ENCODE peak calls at places on chromosomes 16 and 17, in eight cellular contexts. V is KBM-7; C is CD4-positive, alpha-beta T cell; P is body of pancreas; H is B cell; D is endodermal cell; N is ovary; F is hepatic stellate cell. T is an unnamed sample.

GRCh38 chr17:835263-835662 is 53.1 kb downstream of the MRM3 start:
- DNase-seq in V (peak; percentile 3), C (no peak), P (no peak), H (no peak), D (peak; percentile 76), N (no peak), F (peak; percentile 72), T (peak; percentile 96)

GRCh38 chr17:21033350-21033749 is 9.5 kb downstream of the USP22 start:
- DNase-seq in V (no peak), C (no peak), P (no peak), H (no peak), D (no peak), N (no peak), F (no peak), T (no peak)

GRCh38 chr17:13437966-13438779 is 163.6 kb downstream of the HS3ST3A1 start:
- DNase-seq in V (no peak), C (no peak), P (no peak), H (no peak), D (no peak), N (no peak), F (no peak), T (no peak)

GRCh38 chr16:6884002-6884401 is 448.6 kb upstream of the RBFOX1 start:
- DNase-seq in V (no peak), C (no peak), P (no peak), H (no peak), D (no peak), N (no peak), F (no peak), T (no peak)

GRCh38 chr17:51795401-51795800 is 363.1 kb downstream of the CA10 start:
- DNase-seq in V (no peak), C (no peak), P (no peak), H (no peak), D (no peak), N (no peak), F (no peak), T (no peak)

GRCh38 chr17:164536-165235 is 16.8 kb downstream of the DOC2B start:
- DNase-seq in V (peak; percentile 66), C (peak; percentile 31), P (peak; percentile 68), H (no peak), D (peak; percentile 90), N (peak; percentile 62), F (peak; percentile 67), T (no peak)

GRCh38 chr16:29804455-29805231 is 1.7 kb upstream of the MAZ start:
- DNase-seq in V (peak; percentile 34), C (no peak), P (peak; percentile 55), H (no peak), D (peak; percentile 71), N (peak; percentile 64), F (no peak), T (no peak)

GRCh38 chr17:81683208-81683583 is 401 bp downstream of the ARL16 start:
- DNase-seq in V (peak; percentile 31), C (no peak), P (peak; percentile 20), H (no peak), D (no peak), N (no peak), F (peak; percentile 48), T (no peak)

GRCh38 chr16:19071811-19072777 is 4.7 kb downstream of the COQ7 start:
- DNase-seq in V (peak; percentile 55), C (peak; percentile 48), P (peak; percentile 70), H (peak; percentile 48), D (peak; percentile 88), N (no peak), F (peak; percentile 44), T (no peak)

GRCh38 chr17:39963826-39964225 is 1.0 kb downstream of the GSDMA start:
- DNase-seq in V (no peak), C (no peak), P (no peak), H (no peak), D (no peak), N (no peak), F (no peak), T (no peak)

GRCh38 chr17:15952048-15952532 is 7.2 kb downstream of the ADORA2B start:
- DNase-seq in V (no peak), C (no peak), P (no peak), H (no peak), D (no peak), N (no peak), F (no peak), T (no peak)

GRCh38 chr16:4200781-4201137 is 41.1 kb downstream of the SRL start:
- DNase-seq in V (no peak), C (no peak), P (no peak), H (no peak), D (no peak), N (no peak), F (peak; percentile 59), T (no peak)

GRCh38 chr17:21375757-21376584 is at the start of gene KCNJ12:
- DNase-seq in V (no peak), C (no peak), P (no peak), H (no peak), D (peak; percentile 87), N (no peak), F (no peak), T (no peak)

GRCh38 chr17:8631554-8631877 is 991 bp upstream of the MYH10 start:
- DNase-seq in V (no peak), C (no peak), P (no peak), H (no peak), D (no peak), N (no peak), F (no peak), T (no peak)

GRCh38 chr16:69928856-69929400 is 22.2 kb upstream of the CLEC18A start:
- DNase-seq in V (no peak), C (no peak), P (no peak), H (no peak), D (no peak), N (no peak), F (no peak), T (no peak)

GRCh38 chr17:8922451-8922850 is 43.1 kb downstream of the PIK3R5 start:
- DNase-seq in V (peak; percentile 47), C (no peak), P (no peak), H (no peak), D (no peak), N (no peak), F (no peak), T (peak; percentile 67)

GRCh38 chr17:83124871-83125514 is 45.6 kb downstream of the METRNL start:
- DNase-seq in V (no peak), C (peak; percentile 14), P (no peak), H (no peak), D (peak; percentile 24), N (peak; percentile 5), F (no peak), T (no peak)

GRCh38 chr17:10598620-10599019 is 49.2 kb upstream of the MYH2 start:
- DNase-seq in V (no peak), C (no peak), P (no peak), H (no peak), D (no peak), N (no peak), F (no peak), T (no peak)

GRCh38 chr16:21233521-21234150 is at the start of gene ANKS4B:
- DNase-seq in V (no peak), C (no peak), P (peak; percentile 58), H (no peak), D (no peak), N (no peak), F (no peak), T (no peak)

GRCh38 chr17:79080349-79080748 is 5.7 kb downstream of the ENGASE start:
- DNase-seq in V (no peak), C (no peak), P (no peak), H (no peak), D (no peak), N (no peak), F (no peak), T (no peak)

GRCh38 chr17:80940171-80941123 is 51.2 kb upstream of the CHMP6 start:
- DNase-seq in V (no peak), C (no peak), P (peak; percentile 4), H (no peak), D (no peak), N (no peak), F (no peak), T (no peak)

GRCh38 chr16:56600398-56600999 is 7.9 kb upstream of the MT2A start:
- DNase-seq in V (peak; percentile 69), C (no peak), P (peak; percentile 61), H (peak; percentile 58), D (peak; percentile 73), N (no peak), F (peak; percentile 72), T (no peak)

GRCh38 chr17:71360301-71360700 is 760.5 kb upstream of the SOX9 start:
- DNase-seq in V (no peak), C (no peak), P (no peak), H (no peak), D (no peak), N (no peak), F (no peak), T (no peak)

GRCh38 chr16:89364603-89365002 is 125.8 kb downstream of the ANKRD11 start:
- DNase-seq in V (no peak), C (no peak), P (peak; percentile 74), H (no peak), D (no peak), N (no peak), F (no peak), T (no peak)

GRCh38 chr17:1108810-1109605 is 70.8 kb downstream of the ABR start:
- DNase-seq in V (peak; percentile 39), C (peak; percentile 53), P (peak; percentile 50), H (no peak), D (peak; percentile 83), N (peak; percentile 49), F (peak; percentile 66), T (no peak)

GRCh38 chr17:1227917-1228751 is 42.1 kb upstream of the BHLHA9 start:
- DNase-seq in V (peak; percentile 74), C (no peak), P (peak; percentile 29), H (peak; percentile 75), D (peak; percentile 77), N (peak; percentile 16), F (no peak), T (no peak)

GRCh38 chr16:25729188-25729587 is 37.4 kb downstream of the HS3ST4 start:
- DNase-seq in V (peak; percentile 15), C (no peak), P (no peak), H (no peak), D (no peak), N (no peak), F (no peak), T (no peak)

GRCh38 chr16:19213885-19214284 is 45.8 kb downstream of the SYT17 start:
- DNase-seq in V (no peak), C (no peak), P (no peak), H (no peak), D (peak; percentile 70), N (no peak), F (no peak), T (no peak)

GRCh38 chr17:50944902-50945720 is 79.0 kb upstream of the TOB1 start:
- DNase-seq in V (no peak), C (no peak), P (no peak), H (no peak), D (no peak), N (no peak), F (no peak), T (no peak)

GRCh38 chr17:77957215-77957868 is 1.2 kb upstream of the TNRC6C start:
- DNase-seq in V (no peak), C (no peak), P (no peak), H (no peak), D (no peak), N (no peak), F (peak; percentile 27), T (no peak)

GRCh38 chr17:2400877-2401425 is at the start of gene MNT:
- DNase-seq in V (peak; percentile 96), C (peak; percentile 91), P (peak; percentile 92), H (peak; percentile 96), D (peak; percentile 99), N (peak; percentile 92), F (peak; percentile 93), T (no peak)

GRCh38 chr17:1532836-1533602 is 16.6 kb upstream of the INPP5K start:
- DNase-seq in V (peak; percentile 82), C (peak; percentile 48), P (peak; percentile 20), H (peak; percentile 73), D (peak; percentile 93), N (no peak), F (no peak), T (no peak)

GRCh38 chr17:2222901-2223616 is 80.5 kb downstream of the SMG6 start:
- DNase-seq in V (no peak), C (peak; percentile 27), P (peak; percentile 55), H (peak; percentile 50), D (no peak), N (peak; percentile 45), F (no peak), T (no peak)

GRCh38 chr16:87661561-87661960 is 59.3 kb downstream of the JPH3 start:
- DNase-seq in V (peak; percentile 97), C (peak; percentile 4), P (no peak), H (no peak), D (peak; percentile 95), N (no peak), F (peak; percentile 75), T (no peak)

T was measured in AG04449.